ENCODE peak calls at places on chromosomes 7 and 10, in seven cellular contexts. K is tibial artery, B is endothelial cell, T is progenitor cell of endocrine pancreas, E is colonic mucosa, D is OCI-LY7, V is GM23338. M is an unnamed sample.
A peak's percentile ranks its signal among the peaks of the same experiment; 100 is the strongest.

GRCh38 chr7:80385512-80385911 is 126.4 kb downstream of the GNAT3 start:
- DNase-seq in B (no peak), T (no peak), V (no peak), E (no peak), D (no peak), K (no peak), M (no peak)

GRCh38 chr7:121304259-121304658 is 24.5 kb upstream of the WNT16 start:
- DNase-seq in B (no peak), V (no peak), E (no peak), K (no peak), T (no peak), D (no peak), M (no peak)

GRCh38 chr10:1734288-1734687 is 3.0 kb downstream of the ADARB2 start:
- DNase-seq in K (no peak), D (no peak), T (no peak), E (no peak), B (no peak), V (no peak), M (no peak)

GRCh38 chr10:94199565-94199964 is 163.2 kb downstream of the NOC3L start:
- DNase-seq in K (peak; percentile 74), B (no peak), D (no peak), E (no peak), V (no peak), T (no peak), M (no peak)

GRCh38 chr7:17845197-17845547 is 95.1 kb downstream of the SNX13 start:
- DNase-seq in D (no peak), V (no peak), B (no peak), T (no peak), E (no peak), K (no peak), M (no peak)

GRCh38 chr10:30775779-30776591 is 146.4 kb upstream of the LYZL2 start:
- DNase-seq in D (no peak), T (no peak), K (no peak), E (no peak), V (no peak), B (no peak), M (no peak)

GRCh38 chr7:66697451-66698438 is 42.8 kb upstream of the RABGEF1 start:
- DNase-seq in E (no peak), K (peak; percentile 92), V (no peak), T (no peak), B (no peak), D (no peak), M (no peak)

GRCh38 chr10:60508831-60509230 is 119.2 kb upstream of the ANK3 start:
- DNase-seq in K (no peak), E (no peak), T (no peak), D (no peak), V (no peak), B (no peak), M (no peak)

GRCh38 chr10:132418520-132419416 is 21.8 kb downstream of the PWWP2B start:
- DNase-seq in B (no peak), D (peak; percentile 48), K (no peak), T (peak; percentile 35), V (peak; percentile 86), E (peak; percentile 92), M (peak; percentile 76)

GRCh38 chr7:94654764-94655561 is 970 bp downstream of the SGCE start:
- DNase-seq in V (peak; percentile 48), E (no peak), T (no peak), K (peak; percentile 58), D (peak; percentile 7), B (peak; percentile 29), M (peak; percentile 28)

GRCh38 chr7:17625038-17625437 is 315.3 kb downstream of the SNX13 start:
- DNase-seq in K (no peak), E (no peak), V (no peak), T (no peak), D (no peak), B (no peak), M (no peak)

GRCh38 chr10:96448021-96448457 is 65.7 kb downstream of the TLL2 start:
- DNase-seq in T (no peak), D (no peak), V (no peak), B (no peak), K (no peak), E (no peak), M (no peak)

GRCh38 chr10:133564816-133565215 is 567 bp downstream of the SYCE1 start:
- DNase-seq in V (no peak), D (no peak), E (no peak), K (no peak), B (no peak), T (no peak), M (no peak)

GRCh38 chr7:80187279-80187678 is 52.6 kb downstream of the GNAI1 start:
- DNase-seq in V (no peak), B (no peak), D (no peak), K (no peak), T (no peak), E (no peak), M (no peak)

GRCh38 chr10:44923611-44924010 is 12.5 kb downstream of the TMEM72 start:
- DNase-seq in K (peak; percentile 33), D (no peak), B (no peak), T (no peak), V (no peak), E (no peak), M (no peak)

GRCh38 chr10:44924261-44925040 is 13.3 kb downstream of the TMEM72 start:
- DNase-seq in V (peak; percentile 9), D (no peak), E (no peak), K (peak; percentile 51), B (no peak), T (no peak), M (no peak)

GRCh38 chr10:44926771-44927751 is 15.9 kb downstream of the TMEM72 start:
- DNase-seq in V (no peak), E (no peak), D (no peak), K (peak; percentile 63), T (no peak), B (no peak), M (no peak)

GRCh38 chr10:44925811-44926760 is 14.9 kb downstream of the TMEM72 start:
- DNase-seq in K (peak; percentile 47), D (no peak), E (no peak), B (no peak), V (no peak), T (no peak), M (no peak)

DNA sequence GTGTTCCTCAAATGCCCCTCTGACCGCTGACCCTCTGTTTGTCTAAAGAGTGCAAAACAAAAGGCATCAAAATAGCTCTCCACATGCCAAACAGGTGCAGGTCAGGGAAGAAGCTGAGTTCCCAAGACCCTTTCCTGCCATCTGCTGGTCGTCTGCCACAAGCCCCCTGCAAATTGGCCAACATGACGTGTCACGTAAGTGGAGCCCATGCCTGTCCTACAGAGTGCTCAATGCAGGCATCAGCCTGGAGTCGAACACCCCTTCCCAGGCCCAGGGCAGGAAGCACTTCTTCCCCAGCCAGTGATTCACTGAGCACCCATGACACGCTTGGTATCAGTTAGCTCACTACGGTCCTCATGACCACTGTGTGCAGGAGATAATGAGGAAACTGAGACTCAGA is 14.1 kb downstream of the TMEM72 start:
- DNase-seq in T (peak; percentile 46), D (peak; percentile 38), B (peak; percentile 66), V (peak; percentile 89), K (peak; percentile 54), E (no peak), M (peak; percentile 77)
- TF ChIP-seq CTCF in T (peak; percentile 65), D (peak; percentile 64), B (peak; percentile 36), V (peak; percentile 91), K (no peak), E (no peak), M (peak; percentile 31)

GRCh38 chr7:1168422-1168821 is 8.4 kb upstream of the ZFAND2A start:
- DNase-seq in B (no peak), V (no peak), K (no peak), D (no peak), E (no peak), T (no peak), M (no peak)

GRCh38 chr7:1169409-1170368 is 9.7 kb upstream of the ZFAND2A start:
- DNase-seq in E (peak; percentile 82), K (peak; percentile 89), V (peak; percentile 98), D (peak; percentile 66), T (peak; percentile 36), B (peak; percentile 91), M (peak; percentile 94)

GRCh38 chr7:1172666-1173523 is 12.9 kb upstream of the ZFAND2A start:
- DNase-seq in D (no peak), V (no peak), B (no peak), K (no peak), T (no peak), E (no peak), M (no peak)

GRCh38 chr7:1174881-1175596 is 15.0 kb upstream of the ZFAND2A start:
- DNase-seq in K (no peak), D (no peak), V (no peak), T (no peak), B (no peak), E (no peak), M (no peak)

GRCh38 chr7:1170741-1171501 is 10.9 kb upstream of the ZFAND2A start:
- DNase-seq in K (no peak), B (no peak), V (peak; percentile 23), D (no peak), E (no peak), T (no peak), M (no peak)
- TF ChIP-seq CTCF in K (no peak), B (no peak), V (peak; percentile 37), D (no peak), E (no peak), T (no peak), M (no peak)

DNA sequence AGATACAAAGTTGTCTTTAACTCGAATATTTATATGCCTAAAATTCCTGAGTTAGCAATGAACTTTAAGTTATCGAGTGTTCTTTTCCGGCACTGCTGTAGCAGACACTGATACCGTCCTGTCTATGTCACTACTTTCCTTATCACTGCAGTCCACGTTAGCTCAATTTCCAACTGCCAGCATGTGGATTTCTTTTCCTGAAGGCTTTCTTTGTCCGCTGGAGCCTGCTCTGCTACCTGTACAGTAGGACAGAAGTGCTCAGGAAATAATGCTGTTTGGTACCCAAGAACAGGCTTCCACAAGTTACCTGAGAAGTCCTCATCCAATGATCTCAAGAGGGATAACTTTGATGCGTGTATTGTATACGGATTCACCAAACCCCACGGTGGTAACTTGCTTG is 329.4 kb downstream of the NXPH1 start:
- DNase-seq in T (no peak), V (no peak), B (no peak), D (no peak), K (no peak), E (no peak), M (no peak)
- TF ChIP-seq CTCF in T (no peak), V (no peak), B (no peak), D (no peak), K (no peak), E (no peak), M (no peak)

DNA sequence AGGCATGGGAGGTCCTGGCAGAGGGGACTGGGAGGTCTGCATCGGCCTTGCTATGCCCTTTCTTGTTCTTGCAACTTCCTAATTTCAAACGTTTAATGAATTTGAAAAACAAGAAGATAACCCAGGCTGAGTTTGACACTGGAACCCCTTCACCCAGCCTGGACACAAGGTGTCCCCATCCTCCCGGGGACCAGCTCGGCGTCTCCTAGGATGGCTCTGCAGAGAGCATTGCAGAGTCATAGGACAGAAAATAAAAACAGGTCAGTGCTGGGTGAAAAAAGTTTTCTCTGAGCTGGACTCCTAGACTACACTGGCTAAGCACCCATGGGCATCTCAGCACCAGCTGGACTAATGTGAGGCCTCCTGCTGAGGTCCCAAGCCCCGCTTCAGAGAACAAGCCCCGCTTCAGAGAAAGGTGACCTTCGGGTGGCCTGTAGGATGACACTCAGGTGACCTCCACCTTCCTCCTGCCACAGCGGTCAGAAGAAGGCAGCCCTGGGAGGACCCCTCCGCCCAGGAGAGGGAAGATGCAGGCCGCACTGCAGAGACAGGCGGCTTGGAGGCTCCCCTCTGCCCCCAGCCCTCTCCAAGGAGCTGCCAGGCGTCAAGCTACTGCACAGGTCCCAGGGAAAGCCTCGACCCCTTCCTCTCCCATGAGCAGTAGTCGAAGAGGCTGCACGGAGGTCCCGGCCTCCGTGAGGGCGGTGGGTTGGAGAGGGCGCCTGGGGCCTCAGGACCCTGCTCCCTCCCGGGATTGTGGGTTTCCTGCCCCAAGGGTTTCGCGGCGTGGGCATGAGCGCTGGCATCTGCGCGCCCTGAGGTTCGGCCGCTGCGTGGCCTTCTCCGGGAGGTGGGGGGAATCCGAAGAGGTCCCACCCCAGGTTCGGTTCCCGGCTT is 9.2 kb upstream of the UNCX start:
- DNase-seq in B (no peak), D (peak; percentile 3), E (no peak), K (no peak), T (no peak), V (peak; percentile 41), M (no peak)
- TF ChIP-seq CTCF in B (no peak), D (peak; percentile 41), E (no peak), K (no peak), T (peak; percentile 23), V (peak; percentile 63), M (no peak)